ENCODE peak calls at places on chromosomes 1 and 21, in eight cellular contexts. P, N, X, Y, S, B, H and C are unnamed samples.

GRCh38 chr1:5909576-5910275 is 82.5 kb downstream of the NPHP4 start:
- DNase-seq in Y (no peak), S (no peak), P (no peak), N (no peak), H (no peak), B (no peak), X (no peak), C (no peak)

GRCh38 chr1:158118713-158119402 is 61.8 kb upstream of the CD1D start:
- DNase-seq in P (no peak), H (no peak), X (no peak), N (no peak), B (no peak), S (no peak), Y (no peak), C (peak)

GRCh38 chr1:14968251-14968812 is 185.2 kb upstream of the TMEM51 start:
- DNase-seq in Y (no peak), N (no peak), H (peak), S (no peak), B (peak), P (no peak), X (no peak), C (peak)

GRCh38 chr1:56200446-56200845 is 378.9 kb downstream of the PLPP3 start:
- DNase-seq in B (no peak), Y (no peak), H (peak), X (no peak), P (no peak), S (no peak), N (peak), C (peak)

GRCh38 chr1:200908158-200908868 is 13.6 kb downstream of the INAVA start:
- DNase-seq in N (no peak), P (no peak), Y (peak), B (no peak), H (no peak), S (no peak), X (no peak), C (no peak)

GRCh38 chr1:57916034-57916433 is 492.2 kb upstream of the DAB1 start:
- DNase-seq in P (no peak), H (no peak), N (no peak), B (no peak), Y (no peak), S (no peak), X (no peak), C (no peak)

GRCh38 chr21:45964649-45965048 is 16.9 kb upstream of the COL6A1 start:
- DNase-seq in P (no peak), B (no peak), Y (no peak), H (no peak), N (no peak), X (no peak), S (no peak), C (no peak)

GRCh38 chr1:107862064-107862463 is 102.9 kb downstream of the VAV3 start:
- DNase-seq in S (no peak), X (no peak), P (no peak), Y (no peak), B (no peak), N (no peak), H (no peak), C (no peak)

GRCh38 chr1:203173156-203173555 is 2.5 kb downstream of the MYBPH start:
- DNase-seq in S (no peak), N (no peak), Y (no peak), P (no peak), H (no peak), B (no peak), X (no peak), C (no peak)

GRCh38 chr1:158999301-159000069 is 10.2 kb upstream of the IFI16 start:
- DNase-seq in X (peak), P (no peak), S (no peak), Y (peak), B (peak), H (peak), N (no peak), C (no peak)

GRCh38 chr1:69523032-69523431 is 44.7 kb upstream of the LRRC7 start:
- DNase-seq in S (no peak), H (peak), Y (no peak), N (no peak), P (no peak), X (no peak), B (peak), C (no peak)

GRCh38 chr1:41864471-41865040 is 54.2 kb downstream of the HIVEP3 start:
- DNase-seq in B (no peak), H (peak), S (no peak), X (no peak), P (no peak), N (no peak), Y (no peak), C (peak)

GRCh38 chr21:33110340-33110715 is 40.4 kb downstream of the OLIG1 start:
- DNase-seq in B (no peak), Y (no peak), S (no peak), N (no peak), X (no peak), H (no peak), P (no peak), C (no peak)

GRCh38 chr21:33666153-33666552 is 23.9 kb downstream of the ITSN1 start:
- DNase-seq in B (no peak), Y (no peak), P (no peak), X (no peak), S (no peak), H (no peak), N (no peak), C (no peak)

GRCh38 chr1:11309385-11309784 is 36.4 kb downstream of the UBIAD1 start:
- DNase-seq in Y (no peak), S (no peak), H (no peak), B (no peak), P (no peak), N (no peak), X (no peak), C (no peak)

GRCh38 chr1:61955261-61955660 is 213.0 kb downstream of the PATJ start:
- DNase-seq in P (no peak), N (no peak), X (no peak), S (no peak), B (no peak), Y (no peak), H (no peak), C (no peak)

GRCh38 chr1:68409426-68409825 is 40.3 kb downstream of the RPE65 start:
- DNase-seq in X (no peak), Y (no peak), H (no peak), N (no peak), P (no peak), B (no peak), S (no peak), C (no peak)

GRCh38 chr1:164914208-164914607 is 355.2 kb downstream of the PBX1 start:
- DNase-seq in B (peak), N (no peak), X (no peak), S (peak), Y (no peak), P (no peak), H (peak), C (peak)